ENCODE peak calls at places on chromosomes 13 and 19, in six cellular contexts. M is AG08396; K is AML-193; D is stimulated activated naive B cell treated with anti-CD40 and anti-IgM and Interleukin-4, amounts not matched to agents 10 μg/mL and 1 μg/mL and 100 μg/mL, for 72 hours; N is effector CD4-positive, alpha-beta T cell; A is OCI-LY7. F is an unnamed sample.

GRCh38 chr19:45976180-45976579 is 2.5 kb upstream of the NOVA2 start:
- DNase-seq in M (no peak), K (no peak), D (no peak), N (no peak), A (no peak), F (no peak)

GRCh38 chr13:41196620-41197019 is 2.3 kb upstream of the KBTBD7 start:
- DNase-seq in M (no peak), K (peak), D (no peak), N (no peak), A (peak), F (no peak)

GRCh38 chr13:109568273-109568900 is 218.0 kb downstream of the IRS2 start:
- DNase-seq in M (no peak), K (no peak), D (no peak), N (no peak), A (no peak), F (no peak)

GRCh38 chr13:73323615-73324014 is 264.8 kb downstream of the KLF5 start:
- DNase-seq in M (no peak), K (no peak), D (no peak), N (no peak), A (no peak), F (no peak)

GRCh38 chr19:15101479-15102082 is 5.6 kb upstream of the SYDE1 start:
- DNase-seq in M (no peak), K (peak), D (no peak), N (no peak), A (peak), F (peak)

GRCh38 chr13:93172109-93172508 is 54.5 kb upstream of the GPC6 start:
- DNase-seq in M (no peak), K (no peak), D (no peak), N (no peak), A (no peak), F (no peak)

GRCh38 chr13:97020194-97020593 is 25.9 kb upstream of the OXGR1 start:
- DNase-seq in M (no peak), K (no peak), D (no peak), N (no peak), A (no peak), F (no peak)

GRCh38 chr19:55536366-55536765 is 567 bp downstream of the SBK2 start:
- DNase-seq in M (no peak), K (no peak), D (no peak), N (no peak), A (no peak), F (peak)

GRCh38 chr19:16118489-16119033 is 6.9 kb downstream of the RAB8A start:
- DNase-seq in M (no peak), K (peak), D (peak), N (no peak), A (peak), F (no peak)

GRCh38 chr19:2456301-2456570 is 523 bp downstream of the LMNB2 start:
- DNase-seq in M (no peak), K (no peak), D (no peak), N (no peak), A (no peak), F (no peak)

GRCh38 chr13:23679214-23679613 is 109.0 kb downstream of the TNFRSF19 start:
- DNase-seq in M (peak), K (no peak), D (no peak), N (no peak), A (no peak), F (no peak)

GRCh38 chr13:26984337-26984736 is 187.3 kb downstream of the USP12 start:
- DNase-seq in M (no peak), K (no peak), D (no peak), N (no peak), A (no peak), F (no peak)

GRCh38 chr19:56840452-56841193 is at the start of the genes PEG3 and ZIM2:
- DNase-seq in M (no peak), K (no peak), D (no peak), N (no peak), A (no peak), F (no peak)

GRCh38 chr19:33234092-33234491 is 8.4 kb upstream of the SLC7A10 start:
- DNase-seq in M (no peak), K (no peak), D (no peak), N (no peak), A (no peak), F (no peak)

GRCh38 chr13:110388141-110388943 is 81.3 kb downstream of the COL4A2 start:
- DNase-seq in M (peak), K (no peak), D (no peak), N (no peak), A (no peak), F (peak)

GRCh38 chr13:76879211-76879875 is 6.9 kb downstream of the KCTD12 start:
- DNase-seq in M (peak), K (peak), D (peak), N (peak), A (no peak), F (peak)

GRCh38 chr19:54137913-54138776 is 583 bp downstream of the CNOT3 start:
- DNase-seq in M (peak), K (no peak), D (no peak), N (peak), A (peak), F (no peak)

GRCh38 chr19:3336680-3337523 is 29.5 kb upstream of the NFIC start:
- DNase-seq in M (peak), K (no peak), D (no peak), N (no peak), A (no peak), F (peak)

GRCh38 chr19:13881692-13882418 is 4.9 kb downstream of the NANOS3 start:
- DNase-seq in M (peak), K (no peak), D (no peak), N (no peak), A (no peak), F (peak)

GRCh38 chr13:105672911-105673310 is 862.6 kb downstream of the EFNB2 start:
- DNase-seq in M (no peak), K (no peak), D (no peak), N (no peak), A (no peak), F (no peak)

GRCh38 chr13:27533155-27533643 is 82.8 kb upstream of the MTIF3 start:
- DNase-seq in M (peak), K (peak), D (peak), N (peak), A (peak), F (peak)

GRCh38 chr19:48351341-48351752 is 12.4 kb downstream of the TMEM143 start:
- DNase-seq in M (peak), K (peak), D (peak), N (peak), A (peak), F (peak)

F was measured in myocyte.